ENCODE peak calls at places on chromosomes 1 and 21, in four cellular contexts. M, P, L and T are unnamed samples.

GRCh38 chr1:158646465-158646864 is 40.0 kb downstream of the SPTA1 start:
- DNase-seq in P (no peak), M (no peak), L (no peak), T (no peak)

GRCh38 chr1:2067981-2068380 is 17.8 kb downstream of the PRKCZ start:
- DNase-seq in L (no peak), M (no peak), P (no peak), T (no peak)

GRCh38 chr1:226827458-226827857 is 43.0 kb upstream of the PSEN2 start:
- DNase-seq in P (peak), L (no peak), M (peak), T (peak)

GRCh38 chr1:2819429-2819828 is 17.9 kb upstream of the TTC34 start:
- DNase-seq in L (no peak), P (no peak), M (no peak), T (no peak)

GRCh38 chr1:208243522-208243850 is 698 bp downstream of the PLXNA2 start:
- DNase-seq in L (no peak), P (no peak), M (no peak), T (no peak)

GRCh38 chr21:45054927-45055612 is 19.3 kb upstream of the ADARB1 start:
- DNase-seq in M (no peak), P (no peak), L (no peak), T (peak)

GRCh38 chr1:162536511-162536910 is 25.0 kb upstream of the UAP1 start:
- DNase-seq in M (no peak), P (no peak), L (peak), T (no peak)

GRCh38 chr1:91687452-91687851 is 186.8 kb downstream of the CDC7 start:
- DNase-seq in M (no peak), L (no peak), P (no peak), T (no peak)

GRCh38 chr1:28594661-28595411 is 2.8 kb downstream of the RAB42 start:
- DNase-seq in L (no peak), P (no peak), M (no peak), T (no peak)

GRCh38 chr1:167601442-167602380 is 28.3 kb upstream of the RCSD1 start:
- DNase-seq in M (peak), L (no peak), P (no peak), T (no peak)

GRCh38 chr1:25735956-25736529 is 64.0 kb upstream of the SELENON start:
- DNase-seq in P (no peak), L (no peak), M (peak), T (peak)

GRCh38 chr21:18298228-18298627 is 53.6 kb downstream of the CHODL start:
- DNase-seq in M (no peak), P (no peak), L (no peak), T (no peak)

GRCh38 chr1:180680558-180681144 is 48.8 kb downstream of the XPR1 start:
- DNase-seq in M (no peak), L (no peak), P (no peak), T (no peak)

GRCh38 chr1:56309065-56309464 is 270.3 kb downstream of the PLPP3 start:
- DNase-seq in M (no peak), L (no peak), P (no peak), T (no peak)

GRCh38 chr1:160436975-160437374 is 36.6 kb downstream of the VANGL2 start:
- DNase-seq in L (peak), M (no peak), P (no peak), T (no peak)

GRCh38 chr21:34825101-34825500 is 156.3 kb downstream of the CLIC6 start:
- DNase-seq in P (no peak), L (no peak), M (no peak), T (no peak)

GRCh38 chr1:39635205-39635870 is 4.1 kb downstream of the HEYL start:
- DNase-seq in L (no peak), M (peak), P (no peak), T (no peak)

GRCh38 chr1:2088434-2088833 is 38.2 kb downstream of the PRKCZ start:
- DNase-seq in L (peak), M (no peak), P (no peak), T (no peak)

GRCh38 chr1:180849031-180849775 is 63.5 kb upstream of the KIAA1614 start:
- DNase-seq in M (no peak), P (no peak), L (no peak), T (no peak)

GRCh38 chr1:113307771-113308451 is 82.4 kb upstream of the MAGI3 start:
- DNase-seq in M (no peak), L (peak), P (no peak), T (no peak)

GRCh38 chr1:150521196-150521968 is 5.8 kb downstream of the FALEC start:
- DNase-seq in L (no peak), M (no peak), P (no peak), T (no peak)

GRCh38 chr1:67749844-67750689 is 65.1 kb downstream of the GADD45A start:
- DNase-seq in P (no peak), M (no peak), L (peak), T (no peak)

GRCh38 chr1:29240400-29240837 is 4.1 kb downstream of the PTPRU start:
- DNase-seq in L (no peak), M (no peak), P (no peak), T (no peak)

GRCh38 chr21:33539612-33540011 is 2.3 kb downstream of the GART start:
- DNase-seq in P (no peak), L (no peak), M (no peak), T (no peak)

GRCh38 chr1:116122955-116123757 is 12.0 kb downstream of the MAB21L3 start:
- DNase-seq in P (no peak), M (no peak), L (peak), T (no peak)

GRCh38 chr1:227234998-227235405 is 83.3 kb downstream of the CDC42BPA start:
- DNase-seq in M (no peak), P (no peak), L (peak), T (no peak)

GRCh38 chr1:228087771-228088251 is 5.3 kb downstream of the ARF1 start:
- DNase-seq in L (peak), P (no peak), M (peak), T (no peak)

GRCh38 chr1:214660900-214661299 is 57.9 kb downstream of the CENPF start:
- DNase-seq in L (peak), M (no peak), P (no peak), T (peak)

GRCh38 chr1:116311756-116312691 is 61.0 kb upstream of the ATP1A1 start:
- DNase-seq in P (no peak), L (no peak), M (no peak), T (no peak)

GRCh38 chr1:204079608-204079999 is 6.7 kb downstream of the SOX13 start:
- DNase-seq in L (no peak), P (no peak), M (no peak), T (no peak)

GRCh38 chr1:175150596-175151319 is 41.8 kb downstream of the KIAA0040 start:
- DNase-seq in L (no peak), P (no peak), M (no peak), T (no peak)

GRCh38 chr21:45972716-45973474 is 8.7 kb upstream of the COL6A1 start:
- DNase-seq in L (no peak), M (peak), P (no peak), T (peak)

GRCh38 chr1:117339866-117340357 is 27.3 kb upstream of the MAN1A2 start:
- DNase-seq in M (no peak), L (peak), P (no peak), T (no peak)

GRCh38 chr1:243505986-243506689 is 250.3 kb downstream of the SDCCAG8 start:
- DNase-seq in P (no peak), M (no peak), L (no peak), T (no peak)

GRCh38 chr1:2970311-2971145 is 50.7 kb upstream of the ACTRT2 start:
- DNase-seq in P (no peak), L (no peak), M (peak), T (peak)

GRCh38 chr1:183909672-183910071 is 104.8 kb downstream of the RGL1 start:
- DNase-seq in L (no peak), M (no peak), P (no peak), T (no peak)

GRCh38 chr1:248853668-248854375 is 5.1 kb downstream of the ZNF692 start:
- DNase-seq in P (no peak), L (no peak), M (no peak), T (no peak)

GRCh38 chr1:86774305-86775304 is 70.2 kb downstream of the SH3GLB1 start:
- DNase-seq in M (peak), L (no peak), P (peak), T (peak)

GRCh38 chr1:47587891-47588582 is 150.2 kb downstream of the FOXD2 start:
- DNase-seq in P (no peak), M (no peak), L (no peak), T (no peak)

GRCh38 chr1:146051452-146051852 is 29.9 kb upstream of the HJV start:
- DNase-seq in M (no peak), L (no peak), P (no peak), T (no peak)